ENCODE peak calls at places on chromosomes 6 and 20, in eight cellular contexts. C is endothelial cell, I is PC-9, L is astrocyte of the spinal cord, K is nephron progenitor cell, V is GM20000, O is A549, S is heart right ventricle. D is an unnamed sample.

GRCh38 chr20:19628570-19629134 is 129.4 kb upstream of the RIN2 start:
- DNase-seq in C (peak; percentile 83), I (peak; percentile 61), L (peak; percentile 64), K (peak; percentile 60), V (peak; percentile 72), O (peak; percentile 56), S (no peak), D (peak; percentile 69)

GRCh38 chr6:165602291-165602690 is 60.8 kb downstream of the PDE10A start:
- DNase-seq in C (no peak), I (no peak), L (no peak), K (no peak), V (no peak), O (no peak), S (no peak), D (no peak)

GRCh38 chr6:106759112-106759511 is 129.7 kb downstream of the QRSL1 start:
- DNase-seq in C (no peak), I (no peak), L (no peak), K (no peak), V (no peak), O (no peak), S (no peak), D (no peak)

GRCh38 chr6:46263709-46264091 is 92.9 kb upstream of the ENPP5 start:
- DNase-seq in C (no peak), I (no peak), L (peak; percentile 2), K (no peak), V (no peak), O (no peak), S (no peak), D (no peak)

GRCh38 chr6:8006208-8006607 is 58.0 kb downstream of the BLOC1S5 start:
- DNase-seq in C (no peak), I (no peak), L (peak; percentile 49), K (no peak), V (peak; percentile 42), O (peak; percentile 53), S (no peak), D (peak; percentile 43)

GRCh38 chr6:29510202-29510601 is 22.4 kb upstream of the MAS1L start:
- DNase-seq in C (no peak), I (no peak), L (peak; percentile 3), K (no peak), V (no peak), O (no peak), S (no peak), D (no peak)

GRCh38 chr6:56808871-56809359 is 146.0 kb upstream of the BEND6 start:
- DNase-seq in C (no peak), I (peak; percentile 72), L (peak; percentile 44), K (no peak), V (no peak), O (peak; percentile 21), S (no peak), D (no peak)

GRCh38 chr6:14876778-14877613 is 368.9 kb upstream of the JARID2 start:
- DNase-seq in C (no peak), I (peak; percentile 30), L (peak; percentile 90), K (no peak), V (peak; percentile 62), O (no peak), S (no peak), D (peak; percentile 57)

GRCh38 chr20:431012-431904 is 23.2 kb downstream of the RBCK1 start:
- DNase-seq in C (peak; percentile 57), I (peak; percentile 75), L (peak; percentile 68), K (peak; percentile 54), V (peak; percentile 35), O (peak; percentile 94), S (peak; percentile 38), D (peak; percentile 27)

GRCh38 chr20:40578961-40579360 is 110.1 kb downstream of the MAFB start:
- DNase-seq in C (no peak), I (no peak), L (no peak), K (no peak), V (no peak), O (no peak), S (no peak), D (no peak)

GRCh38 chr6:129599467-129599866 is 110.5 kb downstream of the ARHGAP18 start:
- DNase-seq in C (no peak), I (no peak), L (no peak), K (no peak), V (no peak), O (no peak), S (no peak), D (no peak)

GRCh38 chr20:22836211-22836610 is 198.9 kb upstream of the SSTR4 start:
- DNase-seq in C (no peak), I (no peak), L (no peak), K (no peak), V (no peak), O (no peak), S (no peak), D (no peak)

DNA sequence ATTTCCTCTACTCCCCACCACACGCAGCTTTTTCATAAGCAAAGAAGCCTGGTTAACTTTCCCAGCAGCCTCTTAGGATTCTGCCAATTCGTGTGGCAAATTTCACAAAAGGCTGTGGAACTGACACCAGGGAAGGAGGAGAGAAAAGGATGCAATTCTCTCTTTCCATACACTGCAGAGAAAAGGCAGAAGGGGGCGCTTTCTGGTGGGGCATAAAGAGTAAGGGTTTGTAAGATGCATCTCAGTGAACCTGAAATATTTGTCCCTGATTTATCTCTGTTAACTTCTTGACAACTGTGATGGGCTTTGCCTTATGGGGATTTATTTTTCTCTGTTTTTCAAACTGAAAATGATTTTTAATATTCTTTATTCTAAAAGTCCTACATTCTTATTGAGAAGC is 45.5 kb upstream of the GLP1R start:
- DNase-seq in C (peak; percentile 69), I (no peak), L (no peak), K (peak; percentile 26), V (no peak), O (no peak), S (no peak), D (no peak)
- TF ChIP-seq CTCF in C (peak; percentile 50), I (no peak), L (no peak), K (peak; percentile 45), V (no peak), O (no peak), S (no peak), D (peak; percentile 13)

DNA sequence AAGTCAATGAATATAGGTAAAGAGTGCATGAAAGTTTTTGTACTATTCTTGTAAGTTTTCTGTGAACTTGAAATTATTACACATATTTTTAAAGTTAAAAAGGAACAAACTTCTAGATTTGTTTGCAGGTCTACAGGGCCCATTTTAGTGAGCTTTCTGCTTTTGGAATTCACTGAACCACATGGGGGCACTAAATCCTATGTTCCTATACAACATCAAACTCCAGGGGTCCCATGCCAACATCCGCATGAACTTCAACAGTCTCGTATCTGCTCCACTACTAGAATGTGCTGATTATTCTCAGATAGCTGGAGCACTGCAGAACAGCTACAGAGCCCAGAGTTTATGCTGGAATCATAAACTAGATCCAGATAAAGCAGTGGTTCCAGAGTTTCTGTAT is 347.9 kb upstream of the SPTLC3 start:
- DNase-seq in C (peak; percentile 34), I (no peak), L (no peak), K (peak; percentile 20), V (no peak), O (no peak), S (no peak), D (no peak)
- TF ChIP-seq CTCF in C (peak; percentile 39), I (no peak), L (no peak), K (peak; percentile 37), V (no peak), O (no peak), S (no peak), D (no peak)

DNA sequence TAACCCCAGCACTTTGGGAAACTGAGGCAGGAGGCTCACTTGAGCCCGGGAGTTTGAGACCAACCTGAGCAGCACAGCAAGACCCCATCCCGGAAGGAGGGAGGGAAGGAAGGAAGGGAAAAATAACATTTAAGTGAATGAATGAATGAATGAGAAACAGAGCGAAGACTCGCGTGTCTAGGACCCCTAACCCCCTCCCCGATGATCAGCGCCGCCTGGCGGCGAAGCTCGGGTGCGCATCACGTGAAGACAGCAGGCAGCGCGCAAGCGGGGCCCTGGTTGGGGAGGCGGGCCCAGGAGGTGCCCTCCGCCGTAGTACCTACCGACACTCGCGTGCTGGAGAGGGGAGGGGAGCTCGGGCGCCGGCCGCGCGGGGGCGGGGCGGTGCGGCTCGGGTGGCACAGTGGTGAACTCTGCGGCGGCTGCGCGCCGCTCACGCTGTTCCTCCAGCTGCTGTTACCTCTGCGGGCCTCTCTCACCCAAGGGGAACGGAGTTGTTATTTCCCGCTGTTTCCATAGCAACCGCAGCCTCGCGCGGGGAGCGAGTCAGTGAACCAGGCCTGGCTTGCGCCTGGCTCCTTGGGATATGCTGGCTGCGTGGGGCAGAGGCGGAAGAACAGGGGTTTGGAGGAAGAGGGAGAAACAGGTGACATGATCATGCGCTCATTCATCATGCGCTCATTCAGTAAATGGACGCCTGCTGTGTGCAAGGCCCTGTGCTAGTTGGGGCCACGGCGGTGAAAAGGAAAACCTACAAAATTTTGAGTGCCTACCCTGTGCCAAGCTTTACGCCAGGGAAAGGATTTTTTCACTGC is 2.0 kb upstream of the DCDC2 start:
- DNase-seq in C (peak; percentile 97), I (peak; percentile 89), L (peak; percentile 84), K (peak; percentile 91), V (peak; percentile 79), O (peak; percentile 60), S (peak; percentile 65), D (peak; percentile 69)
- TF ChIP-seq CTCF in C (peak; percentile 98), I (peak; percentile 95), L (peak; percentile 91), K (peak; percentile 84), V (peak; percentile 78), O (peak; percentile 80), S (peak; percentile 72), D (peak; percentile 91)

GRCh38 chr20:38963745-38964144 is 1.6 kb downstream of the DHX35 start:
- DNase-seq in C (no peak), I (no peak), L (no peak), K (no peak), V (no peak), O (no peak), S (no peak), D (no peak)

GRCh38 chr20:38965264-38965663 is 3.1 kb downstream of the DHX35 start:
- DNase-seq in C (no peak), I (no peak), L (no peak), K (no peak), V (no peak), O (no peak), S (no peak), D (no peak)

GRCh38 chr20:38962898-38963484 is 847 bp downstream of the DHX35 start:
- DNase-seq in C (no peak), I (no peak), L (no peak), K (no peak), V (no peak), O (no peak), S (no peak), D (no peak)

GRCh38 chr20:38961530-38962043 is 557 bp upstream of the DHX35 start:
- DNase-seq in C (no peak), I (no peak), L (no peak), K (no peak), V (no peak), O (peak; percentile 17), S (no peak), D (no peak)

DNA sequence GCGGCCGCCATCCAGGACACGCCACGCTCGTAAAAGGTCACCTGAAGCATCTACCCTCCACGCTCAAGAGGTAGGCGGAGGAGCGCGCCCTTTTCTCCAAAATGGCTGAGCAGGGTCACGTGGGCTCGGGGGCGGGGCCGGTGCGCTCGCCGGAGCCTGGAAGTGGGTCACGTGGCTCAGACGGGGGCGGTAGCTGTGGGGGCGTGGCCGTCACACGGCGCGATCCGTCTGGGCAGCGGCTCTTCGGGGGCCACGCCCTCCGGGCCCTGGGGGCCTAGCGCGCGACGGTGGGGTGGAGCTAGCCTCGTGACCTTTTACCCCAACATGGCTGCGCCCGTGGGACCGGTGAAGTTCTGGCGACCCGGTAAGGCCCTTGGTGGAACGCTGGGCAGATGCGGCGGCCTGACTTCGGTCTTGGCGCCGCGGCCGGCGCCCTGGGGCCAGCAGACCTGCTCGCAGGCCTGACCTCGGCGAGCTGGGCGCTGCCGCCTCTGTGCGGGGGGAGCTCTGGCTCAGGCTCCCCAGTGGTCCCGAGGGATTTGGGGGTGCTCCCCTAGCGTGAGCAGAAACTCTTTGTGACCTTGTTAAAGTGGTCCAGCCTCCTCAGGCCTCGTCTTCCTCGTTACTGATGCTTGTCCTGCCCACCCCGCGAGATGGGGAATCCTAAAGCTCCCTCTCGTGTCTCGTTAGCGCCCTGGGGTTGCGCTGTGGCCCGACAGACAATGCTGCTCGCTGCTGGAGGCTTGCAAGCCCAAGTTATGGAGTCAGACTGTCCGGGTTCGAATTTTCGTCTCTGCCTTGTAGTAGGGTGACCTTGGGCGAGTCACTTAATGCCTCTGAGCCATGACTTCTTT is at the start of gene DHX35:
- DNase-seq in C (peak; percentile 98), I (peak; percentile 99), L (peak; percentile 96), K (peak; percentile 99), V (peak; percentile 99), O (peak; percentile 91), S (peak; percentile 99), D (peak; percentile 100)
- TF ChIP-seq CTCF in C (no peak), I (peak; percentile 40), L (peak; percentile 52), K (no peak), V (peak; percentile 34), O (peak; percentile 31), S (peak; percentile 47), D (peak; percentile 60)